ENCODE peak calls at places on chromosomes 3 and 15, in four cellular contexts. One of them, this sample, is unnamed.

GRCh38 chr15:99745687-99746086 is 12.4 kb upstream of the LYSMD4 start:
- DNase-seq in epithelial cell of proximal tubule: no peak
- DNase-seq in stomach: no peak
- DNase-seq in fibroblast of the aortic adventitia: no peak
- DNase-seq in this sample: no peak

GRCh38 chr3:119616056-119616455 is 18.4 kb downstream of the PLA1A start:
- DNase-seq in fibroblast of the aortic adventitia: no peak
- DNase-seq in epithelial cell of proximal tubule: no peak
- DNase-seq in stomach: no peak
- DNase-seq in this sample: no peak

GRCh38 chr15:82100116-82100795 is 54.4 kb upstream of the MEX3B start:
- DNase-seq in fibroblast of the aortic adventitia: no peak
- DNase-seq in stomach: no peak
- DNase-seq in epithelial cell of proximal tubule: no peak
- DNase-seq in this sample: peak

GRCh38 chr3:160098261-160098908 is 109.8 kb downstream of the IL12A start:
- DNase-seq in epithelial cell of proximal tubule: no peak
- DNase-seq in fibroblast of the aortic adventitia: peak
- DNase-seq in stomach: no peak
- DNase-seq in this sample: no peak

GRCh38 chr3:134903840-134904239 is 108.8 kb downstream of the EPHB1 start:
- DNase-seq in epithelial cell of proximal tubule: no peak
- DNase-seq in fibroblast of the aortic adventitia: no peak
- DNase-seq in stomach: no peak
- DNase-seq in this sample: no peak

GRCh38 chr3:57154470-57154869 is 10.7 kb downstream of the IL17RD start:
- DNase-seq in fibroblast of the aortic adventitia: no peak
- DNase-seq in epithelial cell of proximal tubule: no peak
- DNase-seq in stomach: no peak
- DNase-seq in this sample: no peak

GRCh38 chr3:36852071-36852470 is 87.7 kb upstream of the DCLK3 start:
- DNase-seq in stomach: no peak
- DNase-seq in fibroblast of the aortic adventitia: peak
- DNase-seq in epithelial cell of proximal tubule: no peak
- DNase-seq in this sample: peak

GRCh38 chr3:115233021-115233420 is 85.9 kb upstream of the ZBTB20 start:
- DNase-seq in stomach: no peak
- DNase-seq in fibroblast of the aortic adventitia: peak
- DNase-seq in epithelial cell of proximal tubule: no peak
- DNase-seq in this sample: no peak

GRCh38 chr3:57756528-57757401 is 656 bp downstream of the SLMAP start:
- DNase-seq in fibroblast of the aortic adventitia: peak
- DNase-seq in epithelial cell of proximal tubule: no peak
- DNase-seq in stomach: peak
- DNase-seq in this sample: peak

GRCh38 chr3:22141769-22142168 is 390.8 kb upstream of the ZNF385D start:
- DNase-seq in epithelial cell of proximal tubule: no peak
- DNase-seq in stomach: no peak
- DNase-seq in fibroblast of the aortic adventitia: no peak
- DNase-seq in this sample: no peak

GRCh38 chr3:129794319-129795201 is 99.0 kb downstream of the TMCC1 start:
- DNase-seq in epithelial cell of proximal tubule: peak
- DNase-seq in stomach: peak
- DNase-seq in fibroblast of the aortic adventitia: peak
- DNase-seq in this sample: peak

GRCh38 chr15:87954783-87955182 is 301.8 kb downstream of the NTRK3 start:
- DNase-seq in stomach: no peak
- DNase-seq in epithelial cell of proximal tubule: no peak
- DNase-seq in fibroblast of the aortic adventitia: peak
- DNase-seq in this sample: no peak

GRCh38 chr15:93307513-93307912 is 218.5 kb upstream of the RGMA start:
- DNase-seq in fibroblast of the aortic adventitia: no peak
- DNase-seq in epithelial cell of proximal tubule: no peak
- DNase-seq in stomach: no peak
- DNase-seq in this sample: no peak

GRCh38 chr3:77102916-77103769 is 63.2 kb downstream of the ROBO2 start:
- DNase-seq in stomach: no peak
- DNase-seq in epithelial cell of proximal tubule: no peak
- DNase-seq in fibroblast of the aortic adventitia: no peak
- DNase-seq in this sample: peak

GRCh38 chr3:157794771-157795170 is 291.6 kb upstream of the VEPH1 start:
- DNase-seq in fibroblast of the aortic adventitia: peak
- DNase-seq in epithelial cell of proximal tubule: no peak
- DNase-seq in stomach: no peak
- DNase-seq in this sample: peak

GRCh38 chr3:72095521-72095920 is 310.6 kb upstream of the PROK2 start:
- DNase-seq in epithelial cell of proximal tubule: no peak
- DNase-seq in stomach: no peak
- DNase-seq in fibroblast of the aortic adventitia: peak
- DNase-seq in this sample: no peak

GRCh38 chr3:127406309-127407025 is 118.6 kb upstream of the PRR20G start:
- DNase-seq in epithelial cell of proximal tubule: no peak
- DNase-seq in fibroblast of the aortic adventitia: no peak
- DNase-seq in stomach: peak
- DNase-seq in this sample: no peak

GRCh38 chr3:151541184-151541583 is 80.3 kb upstream of the IGSF10 start:
- DNase-seq in fibroblast of the aortic adventitia: no peak
- DNase-seq in stomach: no peak
- DNase-seq in epithelial cell of proximal tubule: no peak
- DNase-seq in this sample: no peak

GRCh38 chr3:71584216-71585061 is 911 bp upstream of the FOXP1 start:
- DNase-seq in stomach: peak
- DNase-seq in epithelial cell of proximal tubule: no peak
- DNase-seq in fibroblast of the aortic adventitia: peak
- DNase-seq in this sample: peak

DNA sequence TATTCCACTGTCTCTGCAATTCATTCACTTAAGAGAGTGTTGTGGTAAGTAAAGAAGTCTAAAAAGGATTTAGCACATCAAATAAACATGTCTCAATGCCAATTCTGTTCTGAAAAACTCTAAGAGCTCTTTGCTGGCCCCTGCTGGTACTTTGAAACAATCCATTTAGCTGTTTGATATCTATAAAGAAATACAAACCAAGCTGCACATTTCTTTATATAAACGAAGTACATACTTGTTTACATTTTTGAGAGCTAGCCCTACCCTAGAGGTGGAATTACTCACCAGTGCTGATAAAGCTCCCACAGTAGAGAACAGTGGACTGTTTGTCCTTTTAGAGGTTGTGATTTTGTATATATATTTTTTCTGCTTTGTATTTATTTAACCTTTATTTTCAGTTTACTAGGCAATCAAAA is 75.5 kb downstream of the NEDD4 start:
- DNase-seq in fibroblast of the aortic adventitia: peak
- DNase-seq in epithelial cell of proximal tubule: no peak
- DNase-seq in stomach: peak
- DNase-seq in this sample: peak
- TF ChIP-seq CTCF in fibroblast of the aortic adventitia: peak
- TF ChIP-seq CTCF in epithelial cell of proximal tubule: peak
- TF ChIP-seq CTCF in stomach: peak
- TF ChIP-seq CTCF in this sample: peak

GRCh38 chr15:77631790-77632551 is 741 bp downstream of the LINGO1 start:
- DNase-seq in stomach: no peak
- DNase-seq in epithelial cell of proximal tubule: no peak
- DNase-seq in fibroblast of the aortic adventitia: no peak
- DNase-seq in this sample: no peak

GRCh38 chr15:77630064-77630463 is 2.6 kb downstream of the LINGO1 start:
- DNase-seq in epithelial cell of proximal tubule: no peak
- DNase-seq in fibroblast of the aortic adventitia: no peak
- DNase-seq in stomach: no peak
- DNase-seq in this sample: no peak

GRCh38 chr15:77632760-77633133 is at the start of gene LINGO1:
- DNase-seq in fibroblast of the aortic adventitia: no peak
- DNase-seq in stomach: no peak
- DNase-seq in epithelial cell of proximal tubule: no peak
- DNase-seq in this sample: no peak

GRCh38 chr15:77629070-77630030 is 3.4 kb downstream of the LINGO1 start:
- DNase-seq in epithelial cell of proximal tubule: no peak
- DNase-seq in fibroblast of the aortic adventitia: no peak
- DNase-seq in stomach: no peak
- DNase-seq in this sample: no peak

GRCh38 chr15:77630956-77631789 is 1.5 kb downstream of the LINGO1 start:
- DNase-seq in stomach: no peak
- DNase-seq in fibroblast of the aortic adventitia: no peak
- DNase-seq in epithelial cell of proximal tubule: no peak
- DNase-seq in this sample: no peak
- TF ChIP-seq CTCF in stomach: no peak
- TF ChIP-seq CTCF in fibroblast of the aortic adventitia: no peak
- TF ChIP-seq CTCF in epithelial cell of proximal tubule: peak
- TF ChIP-seq CTCF in this sample: peak

DNA sequence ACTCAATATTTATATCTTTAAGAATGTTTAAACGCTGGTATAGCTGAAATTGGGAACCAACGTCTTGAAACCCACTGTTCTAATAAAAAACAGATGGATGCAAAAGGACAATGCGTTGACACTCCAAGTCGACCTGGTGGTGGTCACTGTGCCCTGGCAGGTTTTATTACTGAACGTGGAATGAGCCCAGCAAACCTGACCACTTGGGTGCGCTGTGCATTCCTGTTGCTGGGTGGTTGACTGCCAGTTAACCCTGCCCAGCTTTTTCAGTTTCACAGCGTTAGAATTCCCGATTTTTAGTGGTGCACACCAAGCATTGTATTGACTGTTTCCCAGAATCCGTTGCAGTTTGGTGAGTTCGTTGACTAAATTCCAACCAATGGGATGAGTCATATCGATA is 384.4 kb downstream of the OCA2 start:
- DNase-seq in epithelial cell of proximal tubule: no peak
- DNase-seq in fibroblast of the aortic adventitia: no peak
- DNase-seq in stomach: no peak
- DNase-seq in this sample: no peak
- TF ChIP-seq CTCF in epithelial cell of proximal tubule: no peak
- TF ChIP-seq CTCF in fibroblast of the aortic adventitia: no peak
- TF ChIP-seq CTCF in stomach: no peak
- TF ChIP-seq CTCF in this sample: no peak

GRCh38 chr3:33430571-33430970 is 9.6 kb downstream of the UBP1 start:
- DNase-seq in fibroblast of the aortic adventitia: no peak
- DNase-seq in stomach: no peak
- DNase-seq in epithelial cell of proximal tubule: no peak
- DNase-seq in this sample: no peak
- TF ChIP-seq CTCF in fibroblast of the aortic adventitia: no peak
- TF ChIP-seq CTCF in stomach: no peak
- TF ChIP-seq CTCF in epithelial cell of proximal tubule: no peak
- TF ChIP-seq CTCF in this sample: no peak

GRCh38 chr3:16529264-16529663 is 15.8 kb upstream of the RFTN1 start:
- DNase-seq in fibroblast of the aortic adventitia: no peak
- DNase-seq in epithelial cell of proximal tubule: no peak
- DNase-seq in stomach: no peak
- DNase-seq in this sample: no peak
- TF ChIP-seq CTCF in fibroblast of the aortic adventitia: peak
- TF ChIP-seq CTCF in epithelial cell of proximal tubule: no peak
- TF ChIP-seq CTCF in stomach: no peak
- TF ChIP-seq CTCF in this sample: peak

This sample was measured in astrocyte of the spinal cord.